ENCODE peak calls at places on chromosomes 11 and 22, in five cellular contexts. I is HCT116, Z is A549, T is adrenal gland, O is GM12878. W is an unnamed sample. For H3K4me1, the result is how much of the 10 kb centered on the place peaks cover.

GRCh38 chr11:117970400-117971024 is 15.7 kb upstream of the IL10RA start:
- DNase-seq in I (no peak), T (no peak), O (no peak), Z (no peak), W (no peak)

GRCh38 chr11:114200351-114200750 is 95.8 kb upstream of the NNMT start:
- DNase-seq in O (no peak), T (no peak), I (no peak), Z (no peak), W (no peak)

GRCh38 chr11:129023968-129024676 is 81.5 kb upstream of the TP53AIP1 start:
- DNase-seq in Z (no peak), I (peak), O (no peak), T (no peak), W (no peak)

GRCh38 chr11:20608938-20609337 is 9.5 kb downstream of the SLC6A5 start:
- DNase-seq in O (no peak), Z (no peak), T (no peak), I (no peak), W (no peak)

GRCh38 chr11:134802116-134802515 is 390.1 kb upstream of the B3GAT1 start:
- DNase-seq in O (no peak), Z (no peak), I (no peak), T (no peak), W (no peak)

GRCh38 chr11:87466228-87466627 is 428.5 kb downstream of the TMEM135 start:
- DNase-seq in Z (no peak), T (no peak), I (no peak), O (no peak), W (no peak)

GRCh38 chr22:20408891-20409290 is 14.9 kb downstream of the ZNF74 start:
- DNase-seq in I (no peak), T (peak), O (no peak), Z (no peak), W (peak)

GRCh38 chr11:10307022-10307410 is 2.1 kb downstream of the ADM start:
- DNase-seq in I (no peak), O (no peak), T (no peak), Z (peak), W (no peak)

GRCh38 chr11:29251738-29252137 is 765.1 kb downstream of the KCNA4 start:
- DNase-seq in I (no peak), T (no peak), Z (no peak), O (peak), W (no peak)

GRCh38 chr11:68692881-68693483 is 8.6 kb downstream of the GAL start:
- DNase-seq in O (no peak), Z (no peak), T (no peak), I (no peak), W (no peak)

GRCh38 chr11:109071712-109072524 is 350.1 kb upstream of the C11orf87 start:
- DNase-seq in Z (no peak), T (peak), I (no peak), O (no peak), W (no peak)

GRCh38 chr22:37607912-37608476 is 640 bp upstream of the GGA1 start:
- DNase-seq in Z (no peak), I (no peak), O (peak), T (no peak), W (no peak)

GRCh38 chr11:130439876-130440275 is 8.6 kb upstream of the ADAMTS15 start:
- DNase-seq in Z (no peak), I (no peak), T (no peak), O (no peak), W (no peak)

GRCh38 chr11:112780351-112781043 is 180.7 kb upstream of the NCAM1 start:
- DNase-seq in O (no peak), T (no peak), I (no peak), Z (no peak), W (no peak)

GRCh38 chr11:44382648-44383240 is 72.8 kb upstream of the ALX4 start:
- DNase-seq in O (no peak), Z (no peak), I (no peak), T (no peak), W (no peak)

GRCh38 chr22:23220485-23221350 is 40.4 kb downstream of the BCR start:
- DNase-seq in O (no peak), Z (no peak), I (no peak), T (no peak), W (peak)

GRCh38 chr11:267491-267994 is 10.7 kb upstream of the NLRP6 start:
- DNase-seq in O (peak), Z (peak), T (peak), I (no peak), W (peak)

GRCh38 chr11:8913961-8914660 is 3.1 kb downstream of the AKIP1 start:
- DNase-seq in O (no peak), Z (peak), I (no peak), T (peak), W (peak)

GRCh38 chr11:64092119-64092760 is 56.5 kb downstream of the FLRT1 start:
- DNase-seq in O (no peak), Z (no peak), I (no peak), T (peak), W (no peak)

GRCh38 chr11:94785509-94785908 is 17.4 kb downstream of the AMOTL1 start:
- DNase-seq in Z (no peak), I (no peak), O (no peak), T (no peak), W (no peak)

GRCh38 chr11:94786264-94787126 is 18.3 kb downstream of the AMOTL1 start:
- DNase-seq in I (no peak), T (no peak), O (no peak), Z (peak), W (no peak)

GRCh38 chr11:94787798-94788197 is 19.6 kb downstream of the AMOTL1 start:
- DNase-seq in I (no peak), Z (no peak), T (peak), O (no peak), W (no peak)

GRCh38 chr11:94790771-94791180 is 22.6 kb downstream of the AMOTL1 start:
- DNase-seq in T (no peak), O (no peak), Z (no peak), I (peak), W (no peak)

GRCh38 chr11:94788396-94788795 is 20.2 kb downstream of the AMOTL1 start:
- DNase-seq in Z (no peak), I (no peak), O (no peak), T (no peak), W (no peak)
- H3K4me1 ChIP-seq in Z (under half), I (half or more), O (under half), T (under half), W (under half)

DNA sequence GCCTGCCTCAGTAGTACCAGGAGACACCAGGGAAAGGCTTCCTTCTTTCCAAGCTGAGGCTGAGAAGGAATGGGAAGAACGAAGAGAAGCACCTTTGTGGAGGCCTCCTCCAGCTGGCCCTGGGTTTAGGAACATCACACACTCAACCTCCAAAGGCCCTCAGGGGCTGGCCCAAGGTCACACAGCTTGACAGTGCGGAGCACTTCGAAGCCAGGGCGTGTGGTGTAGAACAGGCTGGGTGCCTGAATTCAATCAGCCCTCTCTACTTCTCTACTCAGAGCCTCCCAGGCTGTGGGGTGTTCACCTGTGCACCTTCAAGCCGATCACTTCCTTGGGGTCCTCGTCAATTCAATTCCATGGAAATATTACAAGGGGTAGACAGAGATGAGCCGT is 719 bp upstream of the CSDC2 start:
- DNase-seq in Z (no peak), O (no peak), I (no peak), T (no peak), W (no peak)
- H3K4me3 ChIP-seq in Z (no peak), O (no peak), I (no peak), T (peak), W (no peak)

DNA sequence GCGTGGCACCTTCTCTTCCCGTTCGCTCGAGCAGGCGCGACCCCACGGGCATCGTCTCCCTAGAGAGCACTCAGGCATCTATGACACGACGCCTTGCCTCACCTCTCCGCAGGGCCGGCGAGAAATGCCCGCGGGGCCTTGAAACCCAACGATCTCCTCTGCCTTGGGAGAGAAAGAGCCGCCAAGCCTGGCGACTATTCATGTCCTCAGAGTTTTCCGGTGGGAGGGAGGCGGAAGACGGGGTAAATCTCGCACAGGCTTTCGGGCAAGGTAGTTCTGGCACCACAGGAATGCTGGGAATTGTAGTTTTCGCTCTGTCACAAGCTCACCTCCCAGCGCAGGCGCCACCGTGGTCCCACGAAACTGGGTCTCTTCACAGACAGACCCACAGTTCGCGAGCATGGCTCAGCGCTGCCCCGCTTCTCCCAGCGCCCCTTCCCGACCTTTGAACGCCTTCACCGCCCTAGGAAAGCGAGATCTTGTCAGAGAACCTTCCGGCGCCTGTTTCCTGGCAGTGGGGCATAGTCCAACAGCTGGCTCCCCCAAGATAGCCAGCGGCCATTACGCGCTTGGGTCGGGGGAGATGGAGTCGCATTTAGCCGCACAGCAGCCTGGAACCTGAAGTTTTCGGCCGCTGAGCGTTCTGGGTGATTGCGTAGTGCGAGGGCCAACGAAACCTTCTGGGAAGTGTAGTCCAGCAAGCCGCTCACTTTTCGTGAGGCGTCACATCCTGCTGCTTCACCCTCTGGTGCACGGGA is at the start of gene CCDC90B:
- DNase-seq in O (peak), Z (peak), I (peak), T (peak), W (peak)
- TF ChIP-seq POLR2A in O (peak), Z (peak), I (peak), T (peak), W (peak)

GRCh38 chr11:73159297-73159696 is 17.2 kb upstream of the FCHSD2 start:
- DNase-seq in I (no peak), O (no peak), T (no peak), Z (no peak), W (peak)
- H3K4me1 ChIP-seq in I (under half), O (half or more), T (under half), Z (under half), W (under half)

GRCh38 chr11:33412231-33412630 is 155.1 kb downstream of the HIPK3 start:
- DNase-seq in T (no peak), O (no peak), Z (no peak), I (no peak), W (no peak)
- H3K4me3 ChIP-seq in T (no peak), O (no peak), Z (no peak), I (no peak), W (no peak)